ENCODE peak calls at places on chromosomes 7 and 10, in five cellular contexts. A, C, Y, K and P are unnamed samples.

GRCh38 chr7:98225913-98226614 is 14.8 kb downstream of the BHLHA15 start:
- DNase-seq in A (no peak), C (no peak), Y (no peak), K (no peak), P (no peak)

GRCh38 chr10:43234471-43235041 is 32.3 kb downstream of the RASGEF1A start:
- DNase-seq in A (no peak), C (no peak), Y (no peak), K (no peak), P (no peak)

GRCh38 chr7:99728615-99729014 is 6.4 kb downstream of the CYP3A7 start:
- DNase-seq in A (no peak), C (no peak), Y (no peak), K (no peak), P (no peak)

GRCh38 chr10:73923935-73924598 is 13.1 kb downstream of the PLAU start:
- DNase-seq in A (no peak), C (no peak), Y (no peak), K (no peak), P (no peak)

GRCh38 chr10:119245272-119245671 is 37.9 kb downstream of the GRK5 start:
- DNase-seq in A (no peak), C (no peak), Y (no peak), K (no peak), P (no peak)

GRCh38 chr7:43583424-43584199 is 704 bp downstream of the STK17A start:
- DNase-seq in A (peak; percentile 68), C (no peak), Y (peak; percentile 59), K (peak; percentile 81), P (peak; percentile 46)

GRCh38 chr10:69057951-69058297 is 30.0 kb upstream of the SRGN start:
- DNase-seq in A (no peak), C (no peak), Y (no peak), K (no peak), P (no peak)

GRCh38 chr10:130215918-130216205 is 79.7 kb downstream of the GLRX3 start:
- DNase-seq in A (no peak), C (no peak), Y (no peak), K (no peak), P (no peak)

GRCh38 chr7:156060925-156061324 is 248.7 kb upstream of the SHH start:
- DNase-seq in A (no peak), C (no peak), Y (no peak), K (no peak), P (no peak)

GRCh38 chr7:151249034-151249731 is 689 bp upstream of the SMARCD3 start:
- DNase-seq in A (peak; percentile 67), C (no peak), Y (no peak), K (peak; percentile 26), P (no peak)

GRCh38 chr7:38215115-38215514 is 37.1 kb downstream of the STARD3NL start:
- DNase-seq in A (no peak), C (no peak), Y (no peak), K (no peak), P (peak; percentile 4)

GRCh38 chr10:79238606-79239005 is 108.7 kb upstream of the PPIF start:
- DNase-seq in A (no peak), C (no peak), Y (no peak), K (no peak), P (no peak)